ENCODE peak calls at places on chromosomes 13 and 19, in nine cellular contexts. One of them, this sample, is unnamed.

GRCh38 chr19:19551862-19552192 is 13.8 kb downstream of the CILP2 start:
- DNase-seq in choroid plexus epithelial cell: peak; percentile 50
- DNase-seq in ascending aorta: no peak
- DNase-seq in CD4-positive, alpha-beta T cell: no peak
- DNase-seq in lung: no peak
- DNase-seq in neural crest cell: no peak
- DNase-seq in testis: no peak
- DNase-seq in neural progenitor cell: no peak
- DNase-seq in mesothelial cell of epicardium: no peak
- DNase-seq in this sample: no peak

GRCh38 chr13:75789451-75790197 is 153.5 kb downstream of the LMO7 start:
- DNase-seq in choroid plexus epithelial cell: peak; percentile 73
- DNase-seq in ascending aorta: no peak
- DNase-seq in CD4-positive, alpha-beta T cell: no peak
- DNase-seq in lung: no peak
- DNase-seq in neural crest cell: no peak
- DNase-seq in testis: no peak
- DNase-seq in neural progenitor cell: no peak
- DNase-seq in mesothelial cell of epicardium: no peak
- DNase-seq in this sample: no peak

GRCh38 chr13:71525004-71525403 is 342.0 kb downstream of the DACH1 start:
- DNase-seq in choroid plexus epithelial cell: no peak
- DNase-seq in ascending aorta: no peak
- DNase-seq in CD4-positive, alpha-beta T cell: no peak
- DNase-seq in lung: no peak
- DNase-seq in neural crest cell: no peak
- DNase-seq in testis: no peak
- DNase-seq in neural progenitor cell: no peak
- DNase-seq in mesothelial cell of epicardium: no peak
- DNase-seq in this sample: no peak

GRCh38 chr13:44498502-44498901 is 77.6 kb downstream of the TSC22D1 start:
- DNase-seq in choroid plexus epithelial cell: no peak
- DNase-seq in ascending aorta: no peak
- DNase-seq in CD4-positive, alpha-beta T cell: no peak
- DNase-seq in lung: no peak
- DNase-seq in neural crest cell: no peak
- DNase-seq in testis: no peak
- DNase-seq in neural progenitor cell: no peak
- DNase-seq in mesothelial cell of epicardium: no peak
- DNase-seq in this sample: no peak

GRCh38 chr19:48511800-48512503 is at the start of gene LMTK3:
- DNase-seq in choroid plexus epithelial cell: no peak
- DNase-seq in ascending aorta: no peak
- DNase-seq in CD4-positive, alpha-beta T cell: peak; percentile 79
- DNase-seq in lung: no peak
- DNase-seq in neural crest cell: no peak
- DNase-seq in testis: peak; percentile 58
- DNase-seq in neural progenitor cell: peak; percentile 87
- DNase-seq in mesothelial cell of epicardium: no peak
- DNase-seq in this sample: no peak

GRCh38 chr13:71278512-71278911 is 588.5 kb downstream of the DACH1 start:
- DNase-seq in choroid plexus epithelial cell: no peak
- DNase-seq in ascending aorta: no peak
- DNase-seq in CD4-positive, alpha-beta T cell: no peak
- DNase-seq in lung: no peak
- DNase-seq in neural crest cell: no peak
- DNase-seq in testis: no peak
- DNase-seq in neural progenitor cell: peak; percentile 8
- DNase-seq in mesothelial cell of epicardium: no peak
- DNase-seq in this sample: no peak

GRCh38 chr13:83780201-83780600 is 102.1 kb downstream of the SLITRK1 start:
- DNase-seq in choroid plexus epithelial cell: peak; percentile 76
- DNase-seq in ascending aorta: no peak
- DNase-seq in CD4-positive, alpha-beta T cell: no peak
- DNase-seq in lung: no peak
- DNase-seq in neural crest cell: no peak
- DNase-seq in testis: peak; percentile 36
- DNase-seq in neural progenitor cell: peak; percentile 39
- DNase-seq in mesothelial cell of epicardium: no peak
- DNase-seq in this sample: no peak

GRCh38 chr13:76489299-76489698 is 396.9 kb downstream of the KCTD12 start:
- DNase-seq in choroid plexus epithelial cell: no peak
- DNase-seq in ascending aorta: no peak
- DNase-seq in CD4-positive, alpha-beta T cell: no peak
- DNase-seq in lung: no peak
- DNase-seq in neural crest cell: no peak
- DNase-seq in testis: no peak
- DNase-seq in neural progenitor cell: peak; percentile 8
- DNase-seq in mesothelial cell of epicardium: no peak
- DNase-seq in this sample: no peak

GRCh38 chr19:40445945-40446784 is 2.0 kb upstream of the SERTAD3 start:
- DNase-seq in choroid plexus epithelial cell: peak; percentile 24
- DNase-seq in ascending aorta: no peak
- DNase-seq in CD4-positive, alpha-beta T cell: no peak
- DNase-seq in lung: no peak
- DNase-seq in neural crest cell: no peak
- DNase-seq in testis: no peak
- DNase-seq in neural progenitor cell: peak; percentile 78
- DNase-seq in mesothelial cell of epicardium: no peak
- DNase-seq in this sample: no peak

GRCh38 chr13:97133554-97133953 is 88.6 kb upstream of the MBNL2 start:
- DNase-seq in choroid plexus epithelial cell: no peak
- DNase-seq in ascending aorta: no peak
- DNase-seq in CD4-positive, alpha-beta T cell: no peak
- DNase-seq in lung: no peak
- DNase-seq in neural crest cell: no peak
- DNase-seq in testis: no peak
- DNase-seq in neural progenitor cell: no peak
- DNase-seq in mesothelial cell of epicardium: no peak
- DNase-seq in this sample: no peak

GRCh38 chr13:97139704-97140103 is 82.4 kb upstream of the MBNL2 start:
- DNase-seq in choroid plexus epithelial cell: no peak
- DNase-seq in ascending aorta: no peak
- DNase-seq in CD4-positive, alpha-beta T cell: no peak
- DNase-seq in lung: no peak
- DNase-seq in neural crest cell: no peak
- DNase-seq in testis: no peak
- DNase-seq in neural progenitor cell: no peak
- DNase-seq in mesothelial cell of epicardium: no peak
- DNase-seq in this sample: no peak

GRCh38 chr13:97133955-97134354 is 88.2 kb upstream of the MBNL2 start:
- DNase-seq in choroid plexus epithelial cell: no peak
- DNase-seq in ascending aorta: no peak
- DNase-seq in CD4-positive, alpha-beta T cell: no peak
- DNase-seq in lung: peak; percentile 63
- DNase-seq in neural crest cell: no peak
- DNase-seq in testis: no peak
- DNase-seq in neural progenitor cell: no peak
- DNase-seq in mesothelial cell of epicardium: no peak
- DNase-seq in this sample: no peak

GRCh38 chr13:97134364-97135095 is 87.6 kb upstream of the MBNL2 start:
- DNase-seq in choroid plexus epithelial cell: peak; percentile 60
- DNase-seq in ascending aorta: no peak
- DNase-seq in CD4-positive, alpha-beta T cell: no peak
- DNase-seq in lung: no peak
- DNase-seq in neural crest cell: no peak
- DNase-seq in testis: no peak
- DNase-seq in neural progenitor cell: no peak
- DNase-seq in mesothelial cell of epicardium: no peak
- DNase-seq in this sample: no peak

GRCh38 chr13:97136418-97136817 is 85.7 kb upstream of the MBNL2 start:
- DNase-seq in choroid plexus epithelial cell: no peak
- DNase-seq in ascending aorta: no peak
- DNase-seq in CD4-positive, alpha-beta T cell: no peak
- DNase-seq in lung: no peak
- DNase-seq in neural crest cell: no peak
- DNase-seq in testis: no peak
- DNase-seq in neural progenitor cell: no peak
- DNase-seq in mesothelial cell of epicardium: no peak
- DNase-seq in this sample: no peak
- TF ChIP-seq CTCF in choroid plexus epithelial cell: no peak
- TF ChIP-seq CTCF in ascending aorta: no peak
- TF ChIP-seq CTCF in CD4-positive, alpha-beta T cell: no peak
- TF ChIP-seq CTCF in lung: no peak
- TF ChIP-seq CTCF in neural crest cell: no peak
- TF ChIP-seq CTCF in testis: no peak
- TF ChIP-seq CTCF in neural progenitor cell: no peak
- TF ChIP-seq CTCF in mesothelial cell of epicardium: no peak
- TF ChIP-seq CTCF in this sample: no peak

GRCh38 chr19:8595651-8596050 is 14.9 kb downstream of the ADAMTS10 start:
- DNase-seq in choroid plexus epithelial cell: no peak
- DNase-seq in ascending aorta: no peak
- DNase-seq in CD4-positive, alpha-beta T cell: no peak
- DNase-seq in lung: no peak
- DNase-seq in neural crest cell: no peak
- DNase-seq in testis: no peak
- DNase-seq in neural progenitor cell: no peak
- DNase-seq in mesothelial cell of epicardium: no peak
- DNase-seq in this sample: no peak

GRCh38 chr19:8589177-8589714 is 12.0 kb upstream of the MYO1F start:
- DNase-seq in choroid plexus epithelial cell: no peak
- DNase-seq in ascending aorta: no peak
- DNase-seq in CD4-positive, alpha-beta T cell: no peak
- DNase-seq in lung: no peak
- DNase-seq in neural crest cell: no peak
- DNase-seq in testis: no peak
- DNase-seq in neural progenitor cell: no peak
- DNase-seq in mesothelial cell of epicardium: no peak
- DNase-seq in this sample: no peak

GRCh38 chr19:8596168-8596567 is 14.3 kb downstream of the ADAMTS10 start:
- DNase-seq in choroid plexus epithelial cell: no peak
- DNase-seq in ascending aorta: no peak
- DNase-seq in CD4-positive, alpha-beta T cell: no peak
- DNase-seq in lung: no peak
- DNase-seq in neural crest cell: no peak
- DNase-seq in testis: no peak
- DNase-seq in neural progenitor cell: no peak
- DNase-seq in mesothelial cell of epicardium: no peak
- DNase-seq in this sample: no peak

GRCh38 chr19:8592231-8593009 is 15.2 kb upstream of the MYO1F start:
- DNase-seq in choroid plexus epithelial cell: peak; percentile 99
- DNase-seq in ascending aorta: peak; percentile 95
- DNase-seq in CD4-positive, alpha-beta T cell: peak; percentile 95
- DNase-seq in lung: peak; percentile 88
- DNase-seq in neural crest cell: peak; percentile 94
- DNase-seq in testis: peak; percentile 98
- DNase-seq in neural progenitor cell: peak; percentile 100
- DNase-seq in mesothelial cell of epicardium: peak; percentile 100
- DNase-seq in this sample: peak; percentile 98

GRCh38 chr19:8593931-8594330 is 16.6 kb downstream of the ADAMTS10 start:
- DNase-seq in choroid plexus epithelial cell: peak; percentile 42
- DNase-seq in ascending aorta: no peak
- DNase-seq in CD4-positive, alpha-beta T cell: no peak
- DNase-seq in lung: no peak
- DNase-seq in neural crest cell: no peak
- DNase-seq in testis: no peak
- DNase-seq in neural progenitor cell: no peak
- DNase-seq in mesothelial cell of epicardium: no peak
- DNase-seq in this sample: no peak
- TF ChIP-seq CTCF in choroid plexus epithelial cell: peak; percentile 53
- TF ChIP-seq CTCF in ascending aorta: peak; percentile 18
- TF ChIP-seq CTCF in CD4-positive, alpha-beta T cell: no peak
- TF ChIP-seq CTCF in lung: no peak
- TF ChIP-seq CTCF in neural crest cell: peak; percentile 35
- TF ChIP-seq CTCF in testis: peak; percentile 27
- TF ChIP-seq CTCF in neural progenitor cell: peak; percentile 17
- TF ChIP-seq CTCF in mesothelial cell of epicardium: peak; percentile 22
- TF ChIP-seq CTCF in this sample: peak; percentile 38

GRCh38 chr19:57633832-57634131 is 814 bp downstream of the ZNF211 start:
- DNase-seq in choroid plexus epithelial cell: no peak
- DNase-seq in ascending aorta: no peak
- DNase-seq in CD4-positive, alpha-beta T cell: no peak
- DNase-seq in lung: no peak
- DNase-seq in neural crest cell: no peak
- DNase-seq in testis: no peak
- DNase-seq in neural progenitor cell: no peak
- DNase-seq in mesothelial cell of epicardium: no peak
- DNase-seq in this sample: no peak

GRCh38 chr19:57637379-57637778 is 4.4 kb downstream of the ZNF211 start:
- DNase-seq in choroid plexus epithelial cell: no peak
- DNase-seq in ascending aorta: no peak
- DNase-seq in CD4-positive, alpha-beta T cell: no peak
- DNase-seq in lung: no peak
- DNase-seq in neural crest cell: no peak
- DNase-seq in testis: no peak
- DNase-seq in neural progenitor cell: no peak
- DNase-seq in mesothelial cell of epicardium: no peak
- DNase-seq in this sample: no peak

GRCh38 chr19:57632987-57633831 is at the start of gene ZNF211:
- DNase-seq in choroid plexus epithelial cell: peak; percentile 96
- DNase-seq in ascending aorta: peak; percentile 64
- DNase-seq in CD4-positive, alpha-beta T cell: peak; percentile 79
- DNase-seq in lung: peak; percentile 92
- DNase-seq in neural crest cell: peak; percentile 81
- DNase-seq in testis: peak; percentile 96
- DNase-seq in neural progenitor cell: peak; percentile 99
- DNase-seq in mesothelial cell of epicardium: peak; percentile 91
- DNase-seq in this sample: peak; percentile 64
- TF ChIP-seq CTCF in choroid plexus epithelial cell: no peak
- TF ChIP-seq CTCF in ascending aorta: no peak
- TF ChIP-seq CTCF in CD4-positive, alpha-beta T cell: no peak
- TF ChIP-seq CTCF in lung: no peak
- TF ChIP-seq CTCF in neural crest cell: no peak
- TF ChIP-seq CTCF in testis: no peak
- TF ChIP-seq CTCF in neural progenitor cell: no peak
- TF ChIP-seq CTCF in mesothelial cell of epicardium: no peak
- TF ChIP-seq CTCF in this sample: no peak

GRCh38 chr19:51066393-51066792 is 1.5 kb upstream of the KLK13 start:
- DNase-seq in choroid plexus epithelial cell: no peak
- DNase-seq in ascending aorta: no peak
- DNase-seq in CD4-positive, alpha-beta T cell: no peak
- DNase-seq in lung: no peak
- DNase-seq in neural crest cell: no peak
- DNase-seq in testis: no peak
- DNase-seq in neural progenitor cell: no peak
- DNase-seq in mesothelial cell of epicardium: no peak
- DNase-seq in this sample: no peak

GRCh38 chr19:51065221-51065960 is 499 bp upstream of the KLK13 start:
- DNase-seq in choroid plexus epithelial cell: no peak
- DNase-seq in ascending aorta: no peak
- DNase-seq in CD4-positive, alpha-beta T cell: no peak
- DNase-seq in lung: no peak
- DNase-seq in neural crest cell: no peak
- DNase-seq in testis: no peak
- DNase-seq in neural progenitor cell: no peak
- DNase-seq in mesothelial cell of epicardium: no peak
- DNase-seq in this sample: no peak

GRCh38 chr19:51060973-51061372 is 3.9 kb downstream of the KLK13 start:
- DNase-seq in choroid plexus epithelial cell: no peak
- DNase-seq in ascending aorta: no peak
- DNase-seq in CD4-positive, alpha-beta T cell: no peak
- DNase-seq in lung: no peak
- DNase-seq in neural crest cell: no peak
- DNase-seq in testis: no peak
- DNase-seq in neural progenitor cell: no peak
- DNase-seq in mesothelial cell of epicardium: no peak
- DNase-seq in this sample: no peak

GRCh38 chr19:51064534-51065220 is at the start of gene KLK13:
- DNase-seq in choroid plexus epithelial cell: no peak
- DNase-seq in ascending aorta: no peak
- DNase-seq in CD4-positive, alpha-beta T cell: no peak
- DNase-seq in lung: peak; percentile 34
- DNase-seq in neural crest cell: no peak
- DNase-seq in testis: peak; percentile 71
- DNase-seq in neural progenitor cell: peak; percentile 26
- DNase-seq in mesothelial cell of epicardium: no peak
- DNase-seq in this sample: no peak

GRCh38 chr19:51063664-51064063 is 1.2 kb downstream of the KLK13 start:
- DNase-seq in choroid plexus epithelial cell: no peak
- DNase-seq in ascending aorta: no peak
- DNase-seq in CD4-positive, alpha-beta T cell: no peak
- DNase-seq in lung: no peak
- DNase-seq in neural crest cell: no peak
- DNase-seq in testis: no peak
- DNase-seq in neural progenitor cell: no peak
- DNase-seq in mesothelial cell of epicardium: no peak
- DNase-seq in this sample: no peak
- TF ChIP-seq CTCF in choroid plexus epithelial cell: no peak
- TF ChIP-seq CTCF in ascending aorta: no peak
- TF ChIP-seq CTCF in CD4-positive, alpha-beta T cell: no peak
- TF ChIP-seq CTCF in lung: no peak
- TF ChIP-seq CTCF in neural crest cell: no peak
- TF ChIP-seq CTCF in testis: no peak
- TF ChIP-seq CTCF in neural progenitor cell: no peak
- TF ChIP-seq CTCF in mesothelial cell of epicardium: no peak
- TF ChIP-seq CTCF in this sample: no peak

This sample was measured in thoracic aorta.